ENCODE peak calls at places on chromosomes 5 and 9, in six cellular contexts. J is kidney tubule cell, H is T follicular helper cell, N is IMR-90, Q is T47D, S is OCI-LY7. V is an unnamed sample.
A peak's percentile ranks its signal among the peaks of the same experiment; 100 is the strongest.

GRCh38 chr9:96209407-96210031 is 92.5 kb downstream of the HSD17B3 start:
- DNase-seq in H (no peak), S (no peak), J (peak; percentile 54), Q (no peak), N (peak; percentile 50), V (no peak)

GRCh38 chr5:77305921-77306320 is 95.4 kb downstream of the PDE8B start:
- DNase-seq in H (no peak), J (no peak), S (no peak), N (peak; percentile 57), Q (no peak), V (no peak)

GRCh38 chr9:126376311-126376902 is 49.8 kb downstream of the MVB12B start:
- DNase-seq in J (no peak), Q (no peak), N (no peak), S (no peak), H (no peak), V (no peak)

GRCh38 chr9:137128158-137129088 is 10.5 kb upstream of the GRIN1 start:
- DNase-seq in J (no peak), N (no peak), H (no peak), Q (no peak), S (peak; percentile 65), V (no peak)

GRCh38 chr5:41695920-41696582 is 174.2 kb downstream of the OXCT1 start:
- DNase-seq in N (no peak), Q (no peak), S (peak; percentile 26), J (no peak), H (no peak), V (no peak)

GRCh38 chr9:8486095-8486494 is 686.5 kb upstream of the DMAC1 start:
- DNase-seq in N (no peak), H (no peak), Q (no peak), J (peak; percentile 60), S (no peak), V (no peak)

GRCh38 chr5:100634937-100635336 is 99.8 kb downstream of the FAM174A start:
- DNase-seq in J (no peak), N (peak; percentile 2), H (no peak), Q (no peak), S (no peak), V (no peak)

GRCh38 chr9:109986423-109987055 is 206.5 kb downstream of the PALM2AKAP2 start:
- DNase-seq in J (peak; percentile 91), N (peak; percentile 93), H (no peak), Q (no peak), S (no peak), V (no peak)

GRCh38 chr9:135618866-135619598 is 20.3 kb downstream of the GLT6D1 start:
- DNase-seq in J (no peak), N (no peak), Q (no peak), H (no peak), S (no peak), V (no peak)

GRCh38 chr5:158979749-158980521 is 119.8 kb downstream of the EBF1 start:
- DNase-seq in Q (peak; percentile 29), S (no peak), J (peak; percentile 44), N (peak; percentile 29), H (no peak), V (no peak)

GRCh38 chr5:173825215-173825865 is 62.8 kb upstream of the CPEB4 start:
- DNase-seq in Q (peak; percentile 21), J (peak; percentile 68), H (no peak), S (no peak), N (no peak), V (no peak)

GRCh38 chr9:86907346-86907745 is 40.0 kb downstream of the GAS1 start:
- DNase-seq in N (peak; percentile 62), H (no peak), S (no peak), J (no peak), Q (no peak), V (no peak)

GRCh38 chr5:103224118-103224893 is 34.3 kb upstream of the MACIR start:
- DNase-seq in H (peak; percentile 7), S (peak; percentile 66), Q (peak; percentile 11), J (peak; percentile 78), N (peak; percentile 75), V (no peak)

GRCh38 chr5:163915481-163915961 is 410.1 kb downstream of the MAT2B start:
- DNase-seq in Q (no peak), H (no peak), S (peak; percentile 93), N (peak; percentile 57), J (no peak), V (no peak)

GRCh38 chr9:94173632-94174031 is 85.5 kb upstream of the ZNF169 start:
- DNase-seq in J (no peak), Q (no peak), S (no peak), H (no peak), N (no peak), V (no peak)

GRCh38 chr9:19629506-19629905 is 159.3 kb downstream of the SLC24A2 start:
- DNase-seq in J (no peak), H (no peak), N (no peak), Q (no peak), S (no peak), V (no peak)

GRCh38 chr9:27528886-27529315 is 713 bp downstream of the MOB3B start:
- DNase-seq in Q (no peak), N (no peak), H (peak; percentile 14), S (peak; percentile 2), J (peak; percentile 66), V (peak; percentile 3)

V was measured in activated naive CD4-positive, alpha-beta T cell.